ENCODE peak calls at places on chromosomes 12 and 14, in eight cellular contexts. Z, B, T, E, I, V, A and X are unnamed samples.

GRCh38 chr12:53973093-53974042 is at the start of gene HOXC11:
- DNase-seq in A (no peak), E (no peak), V (no peak), B (no peak), T (no peak), I (no peak), Z (no peak), X (no peak)

GRCh38 chr12:131929530-131930456 is 717 bp downstream of the PUS1 start:
- DNase-seq in I (peak), Z (peak), A (peak), T (peak), B (peak), E (no peak), V (no peak), X (no peak)

GRCh38 chr12:9077576-9078031 is 38.1 kb downstream of the A2M start:
- DNase-seq in A (no peak), T (no peak), B (no peak), I (no peak), V (no peak), E (no peak), Z (no peak), X (no peak)

GRCh38 chr12:5872745-5873144 is 72.3 kb downstream of the ANO2 start:
- DNase-seq in E (no peak), T (no peak), V (peak), A (peak), I (peak), B (no peak), Z (no peak), X (no peak)

GRCh38 chr14:101068293-101068957 is 164.9 kb upstream of the RTL1 start:
- DNase-seq in T (no peak), Z (no peak), I (no peak), V (no peak), A (no peak), B (no peak), E (no peak), X (no peak)

GRCh38 chr12:102474438-102475064 is 5.8 kb downstream of the IGF1 start:
- DNase-seq in B (no peak), T (peak), I (peak), V (no peak), E (peak), Z (no peak), A (peak), X (no peak)

GRCh38 chr12:4446335-4446734 is 720 bp upstream of the FGF6 start:
- DNase-seq in Z (peak), I (no peak), V (no peak), A (no peak), T (no peak), E (no peak), B (no peak), X (no peak)

GRCh38 chr12:93563807-93564538 is 8.5 kb upstream of the SOCS2 start:
- DNase-seq in A (peak), V (no peak), B (no peak), Z (peak), I (peak), T (peak), E (no peak), X (no peak)

GRCh38 chr14:68349900-68350323 is 443.0 kb downstream of the ZFP36L1 start:
- DNase-seq in E (peak), I (peak), B (no peak), T (no peak), V (no peak), Z (no peak), A (no peak), X (no peak)

GRCh38 chr14:53786045-53786444 is 170.6 kb downstream of the BMP4 start:
- DNase-seq in T (no peak), E (no peak), V (no peak), I (no peak), A (no peak), B (no peak), Z (no peak), X (no peak)

GRCh38 chr12:132801741-132802140 is 26.9 kb downstream of the GOLGA3 start:
- DNase-seq in V (no peak), E (no peak), Z (no peak), T (no peak), B (peak), A (no peak), I (no peak), X (no peak)

GRCh38 chr12:112261559-112261958 is 120.7 kb downstream of the HECTD4 start:
- DNase-seq in V (no peak), I (no peak), Z (no peak), E (no peak), A (peak), B (no peak), T (no peak), X (no peak)

GRCh38 chr12:122819209-122819805 is 15.9 kb upstream of the HIP1R start:
- DNase-seq in A (no peak), B (no peak), E (no peak), V (no peak), T (no peak), Z (no peak), I (no peak), X (no peak)

GRCh38 chr12:75177997-75178396 is 31.6 kb downstream of the KCNC2 start:
- DNase-seq in B (no peak), E (no peak), Z (no peak), I (peak), A (no peak), V (no peak), T (no peak), X (no peak)

GRCh38 chr14:20866963-20867362 is 24.2 kb upstream of the RNASE3 start:
- DNase-seq in B (no peak), E (no peak), Z (no peak), A (no peak), I (no peak), V (no peak), T (no peak), X (no peak)

GRCh38 chr14:77181124-77181602 is 435 bp upstream of the TMEM63C start:
- DNase-seq in Z (no peak), A (no peak), E (no peak), V (no peak), I (no peak), T (no peak), B (no peak), X (no peak)